ENCODE peak calls at places on chromosome 12, in five cellular contexts. One of them, this sample, is unnamed.

GRCh38 chr12:121391619-121392324 is 8.1 kb upstream of the RNF34 start:
- DNase-seq in A549: no peak
- DNase-seq in dorsolateral prefrontal cortex: no peak
- DNase-seq in astrocyte of the cerebellum: no peak
- DNase-seq in lung: no peak
- DNase-seq in this sample: peak

GRCh38 chr12:53093777-53094393 is 3.6 kb upstream of the IGFBP6 start:
- DNase-seq in lung: no peak
- DNase-seq in dorsolateral prefrontal cortex: no peak
- DNase-seq in A549: no peak
- DNase-seq in astrocyte of the cerebellum: no peak
- DNase-seq in this sample: no peak

GRCh38 chr12:93572712-93573551 is 457 bp downstream of the SOCS2 start:
- DNase-seq in lung: no peak
- DNase-seq in astrocyte of the cerebellum: no peak
- DNase-seq in dorsolateral prefrontal cortex: no peak
- DNase-seq in A549: no peak
- DNase-seq in this sample: no peak

GRCh38 chr12:46147144-46147543 is 121.7 kb downstream of the SLC38A1 start:
- DNase-seq in A549: no peak
- DNase-seq in dorsolateral prefrontal cortex: no peak
- DNase-seq in lung: no peak
- DNase-seq in astrocyte of the cerebellum: no peak
- DNase-seq in this sample: no peak

GRCh38 chr12:115183752-115184151 is 499.8 kb upstream of the TBX3 start:
- DNase-seq in dorsolateral prefrontal cortex: no peak
- DNase-seq in A549: no peak
- DNase-seq in lung: no peak
- DNase-seq in astrocyte of the cerebellum: no peak
- DNase-seq in this sample: no peak

GRCh38 chr12:100248886-100249285 is 18.0 kb downstream of the DEPDC4 start:
- DNase-seq in dorsolateral prefrontal cortex: no peak
- DNase-seq in astrocyte of the cerebellum: no peak
- DNase-seq in lung: no peak
- DNase-seq in A549: no peak
- DNase-seq in this sample: no peak

GRCh38 chr12:92362785-92363184 is 217.1 kb upstream of the BTG1 start:
- DNase-seq in dorsolateral prefrontal cortex: no peak
- DNase-seq in lung: no peak
- DNase-seq in A549: no peak
- DNase-seq in astrocyte of the cerebellum: no peak
- DNase-seq in this sample: no peak

GRCh38 chr12:3885179-3886094 is 12.2 kb upstream of the PARP11 start:
- DNase-seq in lung: no peak
- DNase-seq in A549: peak
- DNase-seq in astrocyte of the cerebellum: peak
- DNase-seq in dorsolateral prefrontal cortex: peak
- DNase-seq in this sample: peak

GRCh38 chr12:86334071-86334470 is 77.9 kb upstream of the MGAT4C start:
- DNase-seq in astrocyte of the cerebellum: no peak
- DNase-seq in lung: no peak
- DNase-seq in dorsolateral prefrontal cortex: no peak
- DNase-seq in A549: no peak
- DNase-seq in this sample: no peak

GRCh38 chr12:5201554-5202243 is 158.0 kb downstream of the KCNA5 start:
- DNase-seq in dorsolateral prefrontal cortex: no peak
- DNase-seq in A549: peak
- DNase-seq in astrocyte of the cerebellum: no peak
- DNase-seq in lung: no peak
- DNase-seq in this sample: no peak

GRCh38 chr12:50127546-50127945 is 15.5 kb downstream of the COX14 start:
- DNase-seq in lung: no peak
- DNase-seq in dorsolateral prefrontal cortex: no peak
- DNase-seq in astrocyte of the cerebellum: no peak
- DNase-seq in A549: no peak
- DNase-seq in this sample: no peak

GRCh38 chr12:50129297-50129696 is 17.3 kb downstream of the COX14 start:
- DNase-seq in A549: no peak
- DNase-seq in astrocyte of the cerebellum: no peak
- DNase-seq in lung: no peak
- DNase-seq in dorsolateral prefrontal cortex: no peak
- DNase-seq in this sample: no peak

DNA sequence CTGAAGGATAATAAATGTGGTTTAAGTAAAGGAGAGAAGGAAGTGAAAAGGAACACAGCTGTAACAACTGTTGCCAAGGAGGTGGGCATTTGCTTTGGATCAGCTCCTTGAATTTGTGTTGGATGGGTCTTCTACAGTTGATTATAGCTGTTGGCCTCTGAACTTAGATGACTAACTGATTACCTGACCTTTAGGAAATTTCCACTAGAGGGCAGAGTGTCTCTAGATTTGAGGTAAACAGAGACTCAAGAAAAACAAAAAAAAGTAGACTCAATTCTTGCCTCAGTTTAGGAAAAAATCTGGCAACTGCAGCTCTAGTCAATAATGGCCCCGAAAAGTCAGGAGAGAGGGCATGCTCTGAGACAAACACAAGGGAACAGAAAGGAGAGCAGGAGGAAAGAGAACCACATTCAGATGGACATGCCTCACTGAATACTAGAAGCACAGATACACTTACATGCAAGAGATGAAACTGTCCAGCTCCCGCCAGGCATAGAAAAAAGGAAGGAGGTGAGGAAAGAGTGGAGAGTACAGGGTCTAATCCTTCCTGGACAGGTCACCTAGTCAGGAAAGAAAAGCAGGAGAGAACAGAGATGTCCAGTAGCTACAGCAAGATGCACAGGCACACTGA is 20.6 kb downstream of the COX14 start:
- DNase-seq in astrocyte of the cerebellum: peak
- DNase-seq in dorsolateral prefrontal cortex: no peak
- DNase-seq in lung: no peak
- DNase-seq in A549: no peak
- DNase-seq in this sample: peak
- TF ChIP-seq CTCF in astrocyte of the cerebellum: peak
- TF ChIP-seq CTCF in dorsolateral prefrontal cortex: peak
- TF ChIP-seq CTCF in lung: peak
- TF ChIP-seq CTCF in A549: no peak
- TF ChIP-seq CTCF in this sample: peak

GRCh38 chr12:94644141-94644575 is 6.2 kb downstream of the TMCC3 start:
- DNase-seq in lung: no peak
- DNase-seq in dorsolateral prefrontal cortex: peak
- DNase-seq in astrocyte of the cerebellum: no peak
- DNase-seq in A549: no peak
- DNase-seq in this sample: peak

GRCh38 chr12:94648578-94648977 is 1.8 kb downstream of the TMCC3 start:
- DNase-seq in A549: no peak
- DNase-seq in astrocyte of the cerebellum: no peak
- DNase-seq in dorsolateral prefrontal cortex: no peak
- DNase-seq in lung: no peak
- DNase-seq in this sample: no peak

GRCh38 chr12:94644622-94645021 is 5.7 kb downstream of the TMCC3 start:
- DNase-seq in astrocyte of the cerebellum: no peak
- DNase-seq in lung: no peak
- DNase-seq in A549: no peak
- DNase-seq in dorsolateral prefrontal cortex: no peak
- DNase-seq in this sample: no peak

GRCh38 chr12:94650143-94651056 is at the start of gene TMCC3:
- DNase-seq in lung: no peak
- DNase-seq in dorsolateral prefrontal cortex: peak
- DNase-seq in A549: no peak
- DNase-seq in astrocyte of the cerebellum: no peak
- DNase-seq in this sample: no peak

GRCh38 chr12:94649349-94650142 is 811 bp downstream of the TMCC3 start:
- DNase-seq in A549: peak
- DNase-seq in dorsolateral prefrontal cortex: peak
- DNase-seq in lung: peak
- DNase-seq in astrocyte of the cerebellum: no peak
- DNase-seq in this sample: no peak
- TF ChIP-seq CTCF in A549: peak
- TF ChIP-seq CTCF in dorsolateral prefrontal cortex: peak
- TF ChIP-seq CTCF in lung: no peak
- TF ChIP-seq CTCF in astrocyte of the cerebellum: peak
- TF ChIP-seq CTCF in this sample: no peak

DNA sequence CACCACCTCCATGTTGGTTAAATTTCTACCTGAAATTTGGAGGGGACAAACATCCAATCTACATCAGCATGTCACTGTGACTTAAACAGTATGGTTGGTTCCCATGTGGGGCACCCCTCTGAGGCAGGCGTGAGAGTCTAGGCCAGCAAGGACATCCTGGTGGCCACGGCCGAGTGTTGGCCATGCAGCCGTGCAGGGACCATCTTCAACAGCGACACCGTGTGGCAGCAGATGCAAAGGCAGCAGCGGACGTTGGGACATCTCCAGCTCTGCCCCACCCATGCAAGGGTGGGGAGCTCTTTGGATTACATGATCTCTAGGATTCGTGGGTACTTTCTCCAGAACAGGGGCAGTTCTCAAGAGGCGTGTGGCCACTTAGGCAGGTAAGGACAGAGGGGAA is 49.8 kb downstream of the NOC4L start:
- DNase-seq in A549: peak
- DNase-seq in lung: no peak
- DNase-seq in astrocyte of the cerebellum: no peak
- DNase-seq in dorsolateral prefrontal cortex: no peak
- DNase-seq in this sample: no peak
- TF ChIP-seq CTCF in A549: peak
- TF ChIP-seq CTCF in lung: no peak
- TF ChIP-seq CTCF in astrocyte of the cerebellum: no peak
- TF ChIP-seq CTCF in dorsolateral prefrontal cortex: no peak
- TF ChIP-seq CTCF in this sample: peak

GRCh38 chr12:14422516-14423230 is 57.2 kb downstream of the ATF7IP start:
- DNase-seq in A549: no peak
- DNase-seq in dorsolateral prefrontal cortex: no peak
- DNase-seq in lung: no peak
- DNase-seq in astrocyte of the cerebellum: no peak
- DNase-seq in this sample: no peak

GRCh38 chr12:14416658-14417057 is 51.2 kb downstream of the ATF7IP start:
- DNase-seq in A549: peak
- DNase-seq in lung: no peak
- DNase-seq in dorsolateral prefrontal cortex: no peak
- DNase-seq in astrocyte of the cerebellum: peak
- DNase-seq in this sample: peak

GRCh38 chr12:14417717-14418116 is 52.2 kb downstream of the ATF7IP start:
- DNase-seq in A549: peak
- DNase-seq in astrocyte of the cerebellum: peak
- DNase-seq in dorsolateral prefrontal cortex: peak
- DNase-seq in lung: peak
- DNase-seq in this sample: peak

DNA sequence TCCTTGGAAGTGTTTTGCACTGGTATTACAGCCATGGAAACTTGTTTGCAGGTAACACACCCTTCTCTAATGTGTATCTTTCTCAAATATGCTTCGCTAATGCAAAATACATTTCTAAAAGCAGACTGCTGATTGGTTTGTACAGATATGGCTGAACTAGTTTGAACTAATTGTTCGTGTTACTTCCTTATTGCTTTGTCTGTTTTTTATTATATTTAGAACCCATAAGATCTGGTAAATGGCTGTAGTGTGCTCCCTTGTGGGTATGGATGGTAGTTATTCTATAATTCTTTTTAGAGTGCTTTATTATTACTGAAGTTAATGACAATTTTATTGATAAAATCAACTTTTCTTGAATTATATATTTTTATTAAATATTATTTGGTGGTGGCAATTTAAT is 53.0 kb downstream of the ATF7IP start:
- DNase-seq in lung: no peak
- DNase-seq in A549: no peak
- DNase-seq in astrocyte of the cerebellum: no peak
- DNase-seq in dorsolateral prefrontal cortex: no peak
- DNase-seq in this sample: peak
- TF ChIP-seq CTCF in lung: no peak
- TF ChIP-seq CTCF in A549: no peak
- TF ChIP-seq CTCF in astrocyte of the cerebellum: no peak
- TF ChIP-seq CTCF in dorsolateral prefrontal cortex: peak
- TF ChIP-seq CTCF in this sample: peak

GRCh38 chr12:15823360-15824128 is 34.4 kb upstream of the EPS8 start:
- DNase-seq in dorsolateral prefrontal cortex: no peak
- DNase-seq in lung: no peak
- DNase-seq in A549: no peak
- DNase-seq in astrocyte of the cerebellum: no peak
- DNase-seq in this sample: no peak
- TF ChIP-seq CTCF in dorsolateral prefrontal cortex: no peak
- TF ChIP-seq CTCF in lung: no peak
- TF ChIP-seq CTCF in A549: no peak
- TF ChIP-seq CTCF in astrocyte of the cerebellum: no peak
- TF ChIP-seq CTCF in this sample: no peak

DNA sequence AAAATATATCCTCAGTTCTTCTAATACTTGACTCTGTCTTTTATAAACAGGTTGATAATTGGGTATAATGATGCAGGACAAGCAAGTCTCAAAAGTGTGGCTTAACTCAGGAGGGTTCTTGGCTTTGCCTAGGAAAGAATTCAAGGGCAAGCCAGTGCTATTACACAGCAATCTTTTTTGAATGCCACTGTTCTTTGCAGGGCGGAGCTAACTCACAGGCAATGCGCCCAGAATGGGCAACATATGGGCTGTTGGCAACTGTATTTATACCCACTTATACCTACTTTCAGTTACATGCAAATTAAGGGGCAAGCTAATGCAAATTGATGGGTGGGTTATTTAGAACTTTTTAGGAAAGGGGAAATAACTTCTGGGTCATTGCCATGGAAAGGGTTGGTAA is 85.5 kb downstream of the C12orf50 start:
- DNase-seq in dorsolateral prefrontal cortex: no peak
- DNase-seq in lung: no peak
- DNase-seq in astrocyte of the cerebellum: no peak
- DNase-seq in A549: no peak
- DNase-seq in this sample: no peak
- TF ChIP-seq CTCF in dorsolateral prefrontal cortex: no peak
- TF ChIP-seq CTCF in lung: no peak
- TF ChIP-seq CTCF in astrocyte of the cerebellum: no peak
- TF ChIP-seq CTCF in A549: no peak
- TF ChIP-seq CTCF in this sample: no peak

GRCh38 chr12:49060237-49061156 is at the start of gene KMT2D:
- DNase-seq in lung: peak
- DNase-seq in astrocyte of the cerebellum: peak
- DNase-seq in dorsolateral prefrontal cortex: peak
- DNase-seq in A549: peak
- DNase-seq in this sample: peak
- TF ChIP-seq CTCF in lung: no peak
- TF ChIP-seq CTCF in astrocyte of the cerebellum: peak
- TF ChIP-seq CTCF in dorsolateral prefrontal cortex: peak
- TF ChIP-seq CTCF in A549: no peak
- TF ChIP-seq CTCF in this sample: peak